ENCODE peak calls at places on chromosomes 3 and 15, in ten cellular contexts. G is AG09319; X is SK-N-DZ; O is amniotic epithelial cell; V is fibroblast of lung; S is effector CD4-positive, alpha-beta T cell; D is activated CD4-positive, CD25-positive, alpha-beta regulatory T cell treated with anti-CD3 and anti-CD28 coated beads, Interleukin-2, amount 50 U/mL, for 16 hours; L is lower lobe of right lung; K is HT1080; N is substantia nigra. H is an unnamed sample.

GRCh38 chr3:89113887-89114840 is 6.7 kb downstream of the EPHA3 start:
- DNase-seq in G (no peak), X (peak; percentile 51), O (peak; percentile 63), V (peak; percentile 70), S (no peak), D (no peak), L (peak; percentile 67), K (no peak), N (peak; percentile 63), H (peak; percentile 45)

GRCh38 chr3:136862953-136863352 is 945 bp downstream of the NCK1 start:
- DNase-seq in G (no peak), X (no peak), O (no peak), V (no peak), S (no peak), D (no peak), L (no peak), K (no peak), N (no peak), H (no peak)

GRCh38 chr3:51687472-51688205 is 16.6 kb downstream of the TEX264 start:
- DNase-seq in G (no peak), X (no peak), O (no peak), V (peak; percentile 12), S (no peak), D (no peak), L (no peak), K (no peak), N (no peak), H (no peak)

GRCh38 chr3:195907730-195908438 is 467 bp downstream of the TNK2 start:
- DNase-seq in G (no peak), X (peak; percentile 55), O (peak; percentile 12), V (no peak), S (peak; percentile 54), D (peak; percentile 31), L (peak; percentile 73), K (peak; percentile 56), N (peak; percentile 40), H (peak; percentile 17)

GRCh38 chr3:104102386-104102785 is 1264.3 kb upstream of the ALCAM start:
- DNase-seq in G (peak; percentile 2), X (peak; percentile 56), O (peak; percentile 55), V (peak; percentile 45), S (no peak), D (no peak), L (no peak), K (peak; percentile 58), N (peak; percentile 4), H (peak; percentile 12)

GRCh38 chr15:26736502-26737248 is 36.2 kb downstream of the GABRB3 start:
- DNase-seq in G (no peak), X (no peak), O (no peak), V (no peak), S (no peak), D (no peak), L (no peak), K (no peak), N (no peak), H (no peak)

GRCh38 chr3:171784937-171785336 is 25.3 kb downstream of the PLD1 start:
- DNase-seq in G (no peak), X (no peak), O (no peak), V (no peak), S (no peak), D (no peak), L (no peak), K (no peak), N (no peak), H (peak; percentile 45)

GRCh38 chr3:50246517-50246954 is 10.5 kb downstream of the GNAI2 start:
- DNase-seq in G (no peak), X (no peak), O (peak; percentile 99), V (peak; percentile 97), S (peak; percentile 75), D (peak; percentile 67), L (peak; percentile 74), K (peak; percentile 99), N (no peak), H (peak; percentile 81)

GRCh38 chr3:157166115-157166514 is 6.2 kb upstream of the CCNL1 start:
- DNase-seq in G (no peak), X (no peak), O (no peak), V (no peak), S (no peak), D (no peak), L (no peak), K (no peak), N (no peak), H (no peak)

GRCh38 chr3:89560546-89560945 is 453.1 kb downstream of the EPHA3 start:
- DNase-seq in G (no peak), X (no peak), O (peak; percentile 100), V (peak; percentile 93), S (no peak), D (no peak), L (no peak), K (peak; percentile 45), N (no peak), H (peak; percentile 31)

GRCh38 chr3:113514265-113514769 is 639 bp downstream of the SPICE1 start:
- DNase-seq in G (no peak), X (no peak), O (peak; percentile 18), V (peak; percentile 18), S (no peak), D (no peak), L (no peak), K (no peak), N (no peak), H (no peak)

GRCh38 chr3:134644731-134645514 is 5.9 kb downstream of the KY start:
- DNase-seq in G (no peak), X (no peak), O (no peak), V (peak; percentile 21), S (no peak), D (no peak), L (no peak), K (no peak), N (no peak), H (no peak)

GRCh38 chr3:25396251-25396650 is 31.8 kb upstream of the RARB start:
- DNase-seq in G (no peak), X (no peak), O (no peak), V (no peak), S (no peak), D (no peak), L (no peak), K (no peak), N (no peak), H (no peak)

GRCh38 chr3:38542401-38543298 is 46.5 kb downstream of the EXOG start:
- DNase-seq in G (no peak), X (no peak), O (no peak), V (peak; percentile 4), S (no peak), D (no peak), L (no peak), K (peak; percentile 91), N (no peak), H (no peak)

GRCh38 chr3:177777699-177778098 is 580.4 kb upstream of the TBL1XR1 start:
- DNase-seq in G (no peak), X (peak; percentile 72), O (peak; percentile 64), V (peak; percentile 48), S (no peak), D (no peak), L (peak; percentile 56), K (peak; percentile 66), N (peak; percentile 33), H (peak; percentile 49)

GRCh38 chr15:69035205-69035917 is 20.9 kb downstream of the NOX5 start:
- DNase-seq in G (no peak), X (peak; percentile 42), O (no peak), V (no peak), S (no peak), D (no peak), L (no peak), K (no peak), N (no peak), H (no peak)

GRCh38 chr15:43527016-43527801 is 9.8 kb downstream of the MAP1A start:
- DNase-seq in G (no peak), X (no peak), O (no peak), V (no peak), S (no peak), D (no peak), L (no peak), K (no peak), N (no peak), H (no peak)

GRCh38 chr3:169252535-169252934 is 411.0 kb downstream of the MECOM start:
- DNase-seq in G (no peak), X (no peak), O (no peak), V (no peak), S (no peak), D (no peak), L (no peak), K (no peak), N (no peak), H (no peak)

GRCh38 chr3:81985996-81986723 is 224.7 kb upstream of the GBE1 start:
- DNase-seq in G (no peak), X (peak; percentile 38), O (no peak), V (no peak), S (no peak), D (no peak), L (no peak), K (peak; percentile 4), N (no peak), H (no peak)

GRCh38 chr15:48795901-48796300 is 15.0 kb downstream of the CEP152 start:
- DNase-seq in G (no peak), X (no peak), O (no peak), V (no peak), S (no peak), D (no peak), L (no peak), K (no peak), N (no peak), H (no peak)

GRCh38 chr15:79952329-79952728 is 18.7 kb downstream of the BCL2A1 start:
- DNase-seq in G (no peak), X (no peak), O (no peak), V (no peak), S (no peak), D (no peak), L (no peak), K (no peak), N (no peak), H (no peak)

GRCh38 chr3:124113475-124113874 is 121.6 kb upstream of the ROPN1 start:
- DNase-seq in G (no peak), X (no peak), O (no peak), V (no peak), S (no peak), D (no peak), L (no peak), K (no peak), N (no peak), H (no peak)

GRCh38 chr3:195546130-195546560 is 3.0 kb upstream of the PPP1R2 start:
- DNase-seq in G (peak; percentile 52), X (no peak), O (peak; percentile 77), V (peak; percentile 88), S (peak; percentile 28), D (no peak), L (no peak), K (peak; percentile 97), N (no peak), H (peak; percentile 44)

GRCh38 chr3:39428745-39429201 is 22.3 kb downstream of the RPSA start:
- DNase-seq in G (no peak), X (no peak), O (no peak), V (no peak), S (no peak), D (no peak), L (no peak), K (no peak), N (no peak), H (no peak)

GRCh38 chr3:150146891-150147761 is 176.4 kb upstream of the PFN2 start:
- DNase-seq in G (peak; percentile 48), X (peak; percentile 20), O (peak; percentile 96), V (peak; percentile 98), S (no peak), D (no peak), L (no peak), K (peak; percentile 99), N (no peak), H (peak; percentile 80)

GRCh38 chr3:25583343-25583742 is 81.4 kb downstream of the TOP2B start:
- DNase-seq in G (no peak), X (no peak), O (no peak), V (no peak), S (no peak), D (no peak), L (no peak), K (no peak), N (no peak), H (no peak)

GRCh38 chr3:129343643-129344360 is 65.1 kb downstream of the HMCES start:
- DNase-seq in G (no peak), X (no peak), O (peak; percentile 21), V (peak; percentile 27), S (no peak), D (no peak), L (peak; percentile 65), K (no peak), N (peak; percentile 16), H (no peak)

GRCh38 chr3:46708401-46709146 is 7.4 kb downstream of the TMIE start:
- DNase-seq in G (no peak), X (no peak), O (no peak), V (no peak), S (no peak), D (no peak), L (peak; percentile 34), K (no peak), N (no peak), H (no peak)

H was measured in fibroblast of villous mesenchyme.